ENCODE peak calls at places on chromosome 19, in eight cellular contexts. T is endothelial cell of umbilical vein; V is astrocyte of the spinal cord; S is Peyer's patch; L is GM13976; K is CD8-positive, alpha-beta T cell; O is CD14-positive monocyte; J is lower leg skin. Y is an unnamed sample.

GRCh38 chr19:45953676-45954075 is 20.0 kb downstream of the NOVA2 start:
- DNase-seq in T (no peak), L (no peak), V (peak; percentile 25), K (no peak), O (no peak), J (no peak), S (no peak), Y (no peak)

GRCh38 chr19:17001603-17002183 is 24.9 kb downstream of the CPAMD8 start:
- DNase-seq in V (no peak), J (no peak), L (peak; percentile 57), T (no peak), S (no peak), O (no peak), K (peak; percentile 68), Y (no peak)

GRCh38 chr19:48965806-48966540 is 864 bp downstream of the FTL start:
- DNase-seq in S (peak; percentile 96), L (peak; percentile 81), V (peak; percentile 87), O (peak; percentile 74), K (peak; percentile 85), J (peak; percentile 97), T (peak; percentile 85), Y (peak; percentile 79)

GRCh38 chr19:48813123-48813911 is 2.5 kb upstream of the BCAT2 start:
- DNase-seq in K (no peak), V (no peak), L (peak; percentile 33), T (no peak), O (no peak), S (no peak), J (no peak), Y (no peak)

GRCh38 chr19:28582807-28583206 is 630.1 kb downstream of the UQCRFS1 start:
- DNase-seq in S (no peak), J (no peak), L (no peak), K (no peak), V (no peak), T (no peak), O (no peak), Y (no peak)

GRCh38 chr19:11496391-11497163 is 9.1 kb downstream of the ZNF653 start:
- DNase-seq in S (peak; percentile 83), V (peak; percentile 75), T (peak; percentile 48), J (peak; percentile 91), K (peak; percentile 67), L (peak; percentile 82), O (peak; percentile 63), Y (peak; percentile 56)

GRCh38 chr19:8340341-8341096 is 2.5 kb downstream of the KANK3 start:
- DNase-seq in S (peak; percentile 62), K (no peak), T (peak; percentile 94), J (no peak), O (no peak), L (peak; percentile 25), V (no peak), Y (no peak)

GRCh38 chr19:8149261-8150094 is at the start of gene FBN3:
- DNase-seq in L (no peak), O (no peak), T (no peak), V (no peak), J (no peak), K (no peak), S (no peak), Y (no peak)

GRCh38 chr19:6319376-6319775 is 14.0 kb downstream of the ACER1 start:
- DNase-seq in J (no peak), S (no peak), O (peak; percentile 16), V (no peak), L (no peak), K (no peak), T (no peak), Y (no peak)

GRCh38 chr19:31096930-31097329 is 252.3 kb downstream of the TSHZ3 start:
- DNase-seq in O (no peak), S (no peak), L (no peak), T (no peak), J (no peak), K (no peak), V (no peak), Y (no peak)

GRCh38 chr19:32870154-32870573 is 597 bp upstream of the SLC7A9 start:
- DNase-seq in O (no peak), L (no peak), V (no peak), K (no peak), J (peak; percentile 72), T (no peak), S (peak; percentile 85), Y (no peak)

GRCh38 chr19:10105241-10106099 is 692 bp upstream of the PPAN start:
- DNase-seq in K (peak; percentile 62), L (peak; percentile 74), S (peak; percentile 70), V (no peak), T (no peak), J (no peak), O (no peak), Y (no peak)

GRCh38 chr19:23996549-23996948 is 81.9 kb downstream of the ZNF726 start:
- DNase-seq in S (no peak), L (no peak), O (no peak), J (no peak), V (no peak), T (no peak), K (no peak), Y (no peak)

GRCh38 chr19:11264452-11265176 is 2.3 kb upstream of the DOCK6 start:
- DNase-seq in L (peak; percentile 61), K (no peak), O (no peak), T (peak; percentile 70), V (no peak), J (peak; percentile 90), S (peak; percentile 82), Y (no peak)

GRCh38 chr19:28023064-28023463 is 1189.9 kb downstream of the UQCRFS1 start:
- DNase-seq in T (no peak), K (no peak), V (peak; percentile 61), O (no peak), J (peak; percentile 10), S (no peak), L (no peak), Y (no peak)

GRCh38 chr19:19643158-19644053 is at the start of gene GMIP:
- DNase-seq in K (peak; percentile 93), J (peak; percentile 95), S (peak; percentile 96), O (peak; percentile 81), V (peak; percentile 24), L (peak; percentile 97), T (peak; percentile 45), Y (peak; percentile 89)

GRCh38 chr19:54654447-54655321 is 8.1 kb upstream of the LILRB4 start:
- DNase-seq in T (no peak), S (peak; percentile 19), K (no peak), L (peak; percentile 53), J (peak; percentile 57), V (no peak), O (peak; percentile 49), Y (no peak)

GRCh38 chr19:53980553-53981407 is 10.7 kb upstream of the CACNG6 start:
- DNase-seq in L (no peak), O (no peak), S (no peak), K (no peak), J (no peak), V (peak; percentile 24), T (peak; percentile 83), Y (no peak)

GRCh38 chr19:33878912-33879810 is 82.5 kb downstream of the KCTD15 start:
- DNase-seq in J (no peak), S (no peak), O (no peak), V (no peak), K (no peak), L (no peak), T (no peak), Y (no peak)

GRCh38 chr19:38073806-38074685 is 150.0 kb downstream of the DPF1 start:
- DNase-seq in S (no peak), J (no peak), K (no peak), L (no peak), O (no peak), V (no peak), T (no peak), Y (no peak)
- TF ChIP-seq CTCF in S (no peak), J (no peak), K (no peak), L (no peak), O (no peak), V (no peak), T (no peak), Y (no peak)

DNA sequence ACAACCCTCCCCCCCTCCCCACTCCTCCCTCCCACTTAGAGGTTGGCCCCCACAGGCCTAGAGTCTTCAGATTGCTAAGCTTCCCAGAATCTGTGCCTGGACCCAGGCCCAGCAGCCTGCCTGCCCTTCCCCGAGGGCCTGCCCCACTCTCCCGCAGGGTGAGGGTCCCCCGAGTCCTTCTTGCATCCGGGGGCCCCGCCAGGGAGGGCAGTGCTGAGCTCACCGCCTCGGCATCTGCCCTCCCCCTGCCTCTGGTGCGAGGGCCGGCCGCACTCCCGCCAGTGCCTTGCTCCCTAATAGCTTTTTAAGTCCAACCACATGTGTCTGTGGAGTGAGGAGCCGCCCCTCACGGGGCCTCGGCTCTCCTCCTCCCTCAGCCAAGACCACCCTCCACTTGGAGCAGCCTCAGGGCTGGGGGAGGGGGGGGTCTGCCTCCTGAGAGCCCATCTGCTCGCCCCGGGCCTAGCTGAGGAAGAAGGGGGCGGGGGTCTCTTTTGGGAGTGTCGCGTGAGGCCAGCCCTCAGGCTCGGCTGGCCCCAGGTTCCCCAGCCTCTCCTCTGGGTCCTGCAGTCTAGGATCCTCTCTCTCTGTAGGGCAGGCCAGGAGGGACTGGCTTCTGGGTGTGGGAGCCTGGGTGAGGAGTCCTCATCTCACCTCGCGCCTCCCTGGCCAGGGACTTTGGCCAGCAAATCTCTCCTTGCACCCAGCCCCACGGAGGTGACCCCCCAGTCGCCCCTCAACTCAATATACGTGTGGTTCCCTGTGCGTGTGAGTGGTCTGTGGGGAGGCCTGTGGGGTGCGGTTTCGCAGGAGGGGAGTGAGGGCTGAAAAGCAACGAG is 47.2 kb downstream of the LYL1 start:
- DNase-seq in J (peak; percentile 95), T (peak; percentile 56), O (no peak), L (no peak), K (no peak), S (no peak), V (peak; percentile 99), Y (no peak)
- TF ChIP-seq CTCF in J (no peak), T (peak; percentile 16), O (no peak), L (no peak), K (no peak), S (no peak), V (no peak), Y (no peak)

GRCh38 chr19:51593969-51594773 is 23.1 kb downstream of the ZNF175 start:
- DNase-seq in S (peak; percentile 99), V (peak; percentile 98), T (peak; percentile 97), L (peak; percentile 98), O (peak; percentile 97), J (peak; percentile 99), K (peak; percentile 96), Y (peak; percentile 93)
- TF ChIP-seq CTCF in S (no peak), V (no peak), T (no peak), L (no peak), O (no peak), J (no peak), K (no peak), Y (no peak)

GRCh38 chr19:29842471-29843179 is 30.8 kb downstream of the CCNE1 start:
- DNase-seq in S (no peak), L (no peak), K (no peak), V (no peak), J (no peak), O (peak; percentile 47), T (no peak), Y (no peak)
- TF ChIP-seq CTCF in S (no peak), L (no peak), K (no peak), V (no peak), J (no peak), O (no peak), T (no peak), Y (no peak)

GRCh38 chr19:52889076-52889475 is 8.4 kb downstream of the ZNF320 start:
- DNase-seq in K (no peak), O (no peak), L (no peak), J (no peak), T (no peak), V (no peak), S (no peak), Y (no peak)
- TF ChIP-seq CTCF in K (no peak), O (no peak), L (no peak), J (no peak), T (no peak), V (no peak), S (no peak), Y (no peak)